ENCODE peak calls at places on chromosomes 13 and 19, in ten cellular contexts. R is right cardiac atrium; Z is gastroesophageal sphincter; D is left lobe of liver; K is pancreas; O is T-cell; W is activated naive CD8-positive, alpha-beta T cell treated with anti-CD3 and anti-CD28 coated beads, Interleukin-2, amount 10 ng/mL, durations not matched to agents 7 days and 5 days; L is left ventricle myocardium superior; B is K562; Y is stimulated activated effector memory CD8-positive, alpha-beta T cell treated with anti-CD3 and anti-CD28 coated beads, Interleukin-12 subunit alpha, Interleukin-12 subunit beta, amount 100 ng/mL, for 72 hours. T is an unnamed sample.

GRCh38 chr13:72458701-72459100 is 268.7 kb downstream of the MZT1 start:
- ATAC-seq in B (no peak), R (no peak), Y (no peak), Z (no peak), W (no peak), O (no peak), L (no peak), K (no peak), D (no peak), T (peak; percentile 42)

GRCh38 chr19:3136684-3137055 is 837 bp downstream of the GNA15 start:
- ATAC-seq in K (no peak), R (peak; percentile 13), L (no peak), B (no peak), Z (no peak), Y (no peak), W (no peak), D (no peak), O (no peak), T (peak; percentile 92)

GRCh38 chr19:35138305-35138799 is 272 bp upstream of the FXYD1 start:
- ATAC-seq in L (peak; percentile 56), D (peak; percentile 42), W (no peak), B (no peak), K (no peak), O (no peak), R (peak; percentile 58), Z (peak; percentile 27), Y (no peak), T (no peak)

GRCh38 chr13:95874286-95874685 is 178.9 kb downstream of the UGGT2 start:
- ATAC-seq in O (no peak), W (no peak), D (no peak), L (no peak), R (no peak), Z (no peak), Y (no peak), K (no peak), B (no peak), T (no peak)

GRCh38 chr13:48582086-48582485 is 49.2 kb upstream of the RCBTB2 start:
- ATAC-seq in B (no peak), Y (no peak), R (no peak), D (no peak), O (no peak), W (no peak), L (no peak), K (no peak), Z (no peak), T (no peak)

GRCh38 chr13:32228330-32229041 is 86.7 kb downstream of the ZAR1L start:
- ATAC-seq in R (no peak), B (peak; percentile 59), Z (no peak), L (no peak), O (no peak), D (no peak), K (peak; percentile 78), Y (peak; percentile 73), W (no peak), T (no peak)

GRCh38 chr13:25345555-25345954 is 26.2 kb upstream of the ATP8A2 start:
- ATAC-seq in K (no peak), Y (no peak), R (no peak), W (no peak), Z (no peak), O (no peak), D (no peak), L (no peak), B (peak; percentile 67), T (no peak)

GRCh38 chr19:1495799-1496713 is 5.1 kb downstream of the REEP6 start:
- ATAC-seq in B (no peak), W (no peak), K (no peak), Y (no peak), D (no peak), R (no peak), L (no peak), Z (no peak), O (no peak), T (peak; percentile 46)

GRCh38 chr19:11964858-11965645 is at the start of gene ZNF763:
- ATAC-seq in O (peak; percentile 95), K (peak; percentile 99), R (peak; percentile 99), W (peak; percentile 93), Z (peak; percentile 98), L (peak; percentile 99), D (peak; percentile 92), B (peak; percentile 84), Y (peak; percentile 96), T (peak; percentile 97)

GRCh38 chr19:28409859-28410258 is 803.1 kb downstream of the UQCRFS1 start:
- ATAC-seq in B (no peak), O (no peak), K (no peak), Y (no peak), D (no peak), L (no peak), R (no peak), W (no peak), Z (no peak), T (no peak)

GRCh38 chr13:97325738-97326137 is 103.6 kb downstream of the MBNL2 start:
- ATAC-seq in K (peak; percentile 85), R (no peak), Y (no peak), B (no peak), L (no peak), W (no peak), Z (no peak), O (no peak), D (no peak), T (no peak)

GRCh38 chr13:102774210-102774560 is 599 bp upstream of the TEX30 start:
- ATAC-seq in L (peak; percentile 11), B (peak; percentile 3), K (peak; percentile 6), Z (peak; percentile 3), R (peak; percentile 23), Y (no peak), D (peak; percentile 3), W (no peak), O (no peak), T (no peak)

GRCh38 chr13:111967572-111968201 is 99.3 kb upstream of the SOX1 start:
- ATAC-seq in O (no peak), Y (no peak), L (no peak), R (no peak), D (no peak), Z (no peak), W (no peak), B (no peak), K (no peak), T (no peak)

GRCh38 chr19:13629687-13630357 is 123.5 kb upstream of the CACNA1A start:
- ATAC-seq in Z (no peak), K (no peak), O (no peak), D (no peak), L (no peak), B (no peak), Y (peak; percentile 45), W (no peak), R (no peak), T (peak; percentile 50)

GRCh38 chr19:38656171-38656981 is 8.9 kb downstream of the ACTN4 start:
- ATAC-seq in Y (no peak), O (peak; percentile 93), L (peak; percentile 13), R (peak; percentile 23), W (peak; percentile 62), Z (peak; percentile 34), B (no peak), K (no peak), D (no peak), T (no peak)

GRCh38 chr19:33194884-33195710 is 967 bp downstream of the LRP3 start:
- ATAC-seq in O (no peak), W (no peak), Y (no peak), Z (peak; percentile 45), B (no peak), L (peak; percentile 78), D (peak; percentile 83), R (peak; percentile 75), K (peak; percentile 73), T (peak; percentile 22)

GRCh38 chr13:114118763-114119123 is 13.7 kb downstream of the RASA3 start:
- ATAC-seq in R (no peak), Z (peak; percentile 34), Y (no peak), K (peak; percentile 87), L (peak; percentile 26), B (no peak), W (no peak), O (no peak), D (peak; percentile 27), T (no peak)

T was measured in esophagus mucosa.